ENCODE peak calls at places on chromosomes 11 and 22, in five cellular contexts. Q is activated B cell treated with CpG ODN at 0.5 μM for 24 hours, R is coronary artery, L is GM10248, D is upper lobe of left lung. Z is an unnamed sample.

GRCh38 chr22:43171607-43172006 is 15.3 kb downstream of the TTLL12 start:
- DNase-seq in Q (no peak), R (no peak), L (no peak), D (no peak), Z (no peak)

GRCh38 chr22:48952256-48953102 is 875.2 kb downstream of the BRD1 start:
- DNase-seq in Q (no peak), R (peak; percentile 60), L (peak; percentile 7), D (peak; percentile 14), Z (peak; percentile 5)

GRCh38 chr22:49099496-49100124 is 728.1 kb downstream of the BRD1 start:
- DNase-seq in Q (no peak), R (no peak), L (no peak), D (no peak), Z (no peak)

GRCh38 chr11:9765320-9766101 is 101.6 kb downstream of the SWAP70 start:
- DNase-seq in Q (no peak), R (no peak), L (no peak), D (no peak), Z (peak; percentile 27)

GRCh38 chr11:4071828-4072421 is 22.7 kb upstream of the RRM1 start:
- DNase-seq in Q (no peak), R (no peak), L (no peak), D (no peak), Z (no peak)

GRCh38 chr11:45563801-45564200 is 101.6 kb downstream of the CHST1 start:
- DNase-seq in Q (no peak), R (no peak), L (no peak), D (no peak), Z (no peak)

GRCh38 chr22:44928711-44929347 is 81.0 kb downstream of the PHF21B start:
- DNase-seq in Q (no peak), R (no peak), L (no peak), D (no peak), Z (no peak)

GRCh38 chr11:2102132-2102882 is 36.9 kb downstream of the IGF2 start:
- DNase-seq in Q (no peak), R (no peak), L (no peak), D (no peak), Z (no peak)

GRCh38 chr11:4960877-4961276 is 5.4 kb upstream of the OR51A2 start:
- DNase-seq in Q (no peak), R (no peak), L (no peak), D (no peak), Z (no peak)

GRCh38 chr11:17594686-17595192 is 47.7 kb downstream of the OTOG start:
- DNase-seq in Q (no peak), R (peak; percentile 41), L (no peak), D (no peak), Z (no peak)

GRCh38 chr22:23715811-23716355 is 25.1 kb downstream of the RGL4 start:
- DNase-seq in Q (no peak), R (no peak), L (no peak), D (no peak), Z (no peak)

GRCh38 chr22:23370251-23370650 is 189.9 kb downstream of the BCR start:
- DNase-seq in Q (no peak), R (no peak), L (no peak), D (no peak), Z (no peak)

GRCh38 chr11:111327908-111328624 is 29.7 kb downstream of the POU2AF3 start:
- DNase-seq in Q (no peak), R (peak; percentile 85), L (no peak), D (peak; percentile 94), Z (no peak)

GRCh38 chr22:36965716-36966115 is 52.3 kb downstream of the CSF2RB start:
- DNase-seq in Q (no peak), R (no peak), L (no peak), D (no peak), Z (no peak)

GRCh38 chr11:114073506-114074381 is 14.2 kb downstream of the ZBTB16 start:
- DNase-seq in Q (no peak), R (no peak), L (no peak), D (no peak), Z (no peak)

GRCh38 chr11:19116971-19117759 is at the start of gene ZDHHC13:
- DNase-seq in Q (peak; percentile 89), R (peak; percentile 91), L (peak; percentile 99), D (peak; percentile 98), Z (peak; percentile 87)

GRCh38 chr11:27717377-27717776 is 17.1 kb upstream of the BDNF start:
- DNase-seq in Q (no peak), R (no peak), L (no peak), D (no peak), Z (no peak)

GRCh38 chr11:119445850-119446249 is 22.9 kb upstream of the THY1 start:
- DNase-seq in Q (no peak), R (no peak), L (no peak), D (no peak), Z (no peak)

GRCh38 chr11:79419120-79419519 is 21.7 kb downstream of the TENM4 start:
- DNase-seq in Q (no peak), R (no peak), L (no peak), D (peak; percentile 35), Z (no peak)

GRCh38 chr11:44627911-44628729 is 62.7 kb downstream of the CD82 start:
- DNase-seq in Q (no peak), R (peak; percentile 76), L (peak; percentile 60), D (peak; percentile 63), Z (no peak)

GRCh38 chr11:21411597-21411996 is 742.2 kb downstream of the NELL1 start:
- DNase-seq in Q (no peak), R (no peak), L (no peak), D (no peak), Z (no peak)

GRCh38 chr22:31400023-31400397 is 606 bp downstream of the DRG1 start:
- DNase-seq in Q (no peak), R (no peak), L (no peak), D (no peak), Z (no peak)

DNA sequence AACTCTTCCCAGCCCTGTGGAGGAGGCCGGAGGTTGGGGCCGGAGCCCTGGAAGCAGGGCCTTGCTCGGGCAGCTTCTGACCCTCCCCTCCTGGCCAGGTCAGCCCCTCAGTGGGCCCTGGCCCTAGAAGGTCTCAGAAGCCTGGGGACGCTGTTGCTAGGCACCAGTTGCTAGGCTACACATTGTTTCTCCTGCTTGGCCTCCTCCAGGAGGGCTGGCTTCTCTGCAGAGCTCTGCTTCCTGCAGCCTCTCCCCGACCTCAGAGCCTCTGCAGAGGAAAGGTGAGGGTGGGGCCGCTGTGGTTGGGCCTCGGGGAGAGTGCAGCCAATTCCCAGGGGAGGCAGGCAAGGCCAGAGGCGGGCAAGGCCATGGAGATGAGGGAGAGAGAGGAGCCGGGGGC is 27.6 kb upstream of the LRRC10B start:
- DNase-seq in Q (no peak), R (no peak), L (no peak), D (no peak), Z (no peak)
- TF ChIP-seq CTCF in Q (no peak), R (no peak), L (no peak), D (no peak), Z (no peak)

GRCh38 chr11:57662893-57663292 is 5.0 kb upstream of the ZDHHC5 start:
- DNase-seq in Q (no peak), R (no peak), L (no peak), D (no peak), Z (no peak)
- TF ChIP-seq CTCF in Q (no peak), R (no peak), L (peak; percentile 45), D (no peak), Z (no peak)

DNA sequence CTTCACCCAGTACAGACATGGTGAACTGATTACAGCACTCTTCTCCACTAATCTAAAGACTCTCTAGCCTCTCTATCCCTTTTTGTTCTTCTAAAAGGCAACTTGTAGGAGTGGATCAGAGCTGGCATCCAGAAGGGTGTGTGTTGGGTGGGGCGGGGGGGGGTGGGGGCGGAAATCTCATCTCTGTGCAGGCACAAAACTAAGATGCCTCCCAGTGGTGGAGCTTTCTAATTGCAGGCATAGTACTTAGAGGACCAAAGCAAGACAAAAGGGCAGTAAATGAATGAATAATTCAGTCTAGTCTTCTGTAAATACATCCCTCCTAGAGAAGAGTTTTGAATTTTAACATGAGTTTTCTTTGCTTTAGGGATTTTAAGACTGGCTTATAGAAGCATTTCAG is 11.4 kb upstream of the EMID1 start:
- DNase-seq in Q (no peak), R (no peak), L (no peak), D (no peak), Z (no peak)
- TF ChIP-seq CTCF in Q (no peak), R (no peak), L (no peak), D (no peak), Z (no peak)

GRCh38 chr22:26170795-26171194 is 1.5 kb downstream of the SEZ6L start:
- DNase-seq in Q (no peak), R (no peak), L (no peak), D (no peak), Z (no peak)
- TF ChIP-seq CTCF in Q (no peak), R (no peak), L (no peak), D (no peak), Z (no peak)

DNA sequence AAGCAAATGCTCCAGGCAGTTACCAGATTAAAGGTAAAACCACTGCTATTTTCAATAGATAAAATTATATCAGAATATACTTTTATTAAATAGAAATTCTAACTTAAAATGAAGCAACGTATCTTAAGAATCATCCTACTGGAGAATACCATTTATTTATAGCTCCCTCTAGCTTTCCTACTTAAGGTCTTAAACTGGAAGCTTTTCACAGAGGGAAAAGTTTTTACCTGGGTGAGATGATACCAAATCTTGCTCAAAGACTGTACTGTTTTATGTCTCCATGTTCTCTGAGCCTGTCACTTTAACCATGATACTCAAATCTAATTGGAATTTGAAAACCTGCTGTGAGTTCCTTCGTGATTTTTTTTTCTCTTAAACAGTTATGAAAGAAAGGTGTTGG is 291.8 kb downstream of the AASDHPPT start:
- DNase-seq in Q (no peak), R (no peak), L (no peak), D (no peak), Z (no peak)
- TF ChIP-seq CTCF in Q (no peak), R (no peak), L (no peak), D (no peak), Z (no peak)

GRCh38 chr11:86509579-86509978 is 134.9 kb downstream of the CCDC81 start:
- DNase-seq in Q (no peak), R (no peak), L (no peak), D (no peak), Z (no peak)
- TF ChIP-seq CTCF in Q (no peak), R (no peak), L (no peak), D (no peak), Z (no peak)

DNA sequence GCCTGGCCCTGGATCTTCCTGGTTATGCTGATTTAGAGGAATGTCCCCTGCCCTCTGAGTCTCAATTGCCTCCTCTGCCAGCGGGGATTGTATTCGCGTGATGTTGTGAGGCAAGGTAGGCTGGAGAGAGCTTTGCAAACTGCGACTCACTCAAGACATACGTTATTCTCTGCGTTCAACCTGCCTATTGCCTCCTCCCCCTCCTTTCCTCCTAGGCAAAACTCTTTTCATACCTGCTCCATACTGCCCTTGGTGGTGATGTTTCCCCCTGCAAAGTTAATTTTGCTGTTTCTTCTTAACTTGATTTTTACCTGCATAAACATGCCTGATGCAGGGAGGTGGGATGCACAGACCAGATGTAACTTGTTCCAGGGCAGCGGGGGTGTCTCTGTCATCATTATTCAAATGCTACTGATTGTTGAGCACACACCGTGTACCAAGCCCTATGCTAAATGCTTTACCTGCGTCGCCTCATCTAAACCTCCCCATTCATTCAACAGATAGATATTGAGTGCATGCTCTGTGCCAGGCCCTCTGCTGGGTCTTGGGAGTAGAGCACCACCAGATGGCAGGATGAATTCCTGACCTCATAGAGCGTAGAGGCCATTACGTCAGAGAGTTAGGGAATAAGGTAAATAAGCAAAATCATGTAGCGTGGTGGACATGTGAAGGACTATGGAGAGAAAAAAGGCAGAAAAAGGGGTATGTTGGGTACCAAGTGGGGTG is 29.0 kb downstream of the SGSM1 start:
- DNase-seq in Q (no peak), R (no peak), L (no peak), D (no peak), Z (no peak)
- TF ChIP-seq CTCF in Q (no peak), R (no peak), L (peak; percentile 3), D (no peak), Z (peak; percentile 28)

Z was measured in mesothelial cell of epicardium.